ENCODE peak calls at places on chromosomes 16 and 17, in five cellular contexts. Z is Ammon's horn, T is pons, C is GM04504, X is COR-L47. Q is an unnamed sample.

GRCh38 chr16:16045879-16046278 is 96.5 kb downstream of the ABCC1 start:
- DNase-seq in Z (no peak), T (no peak), C (no peak), X (no peak), Q (no peak)

GRCh38 chr17:67629963-67630320 is 87.8 kb upstream of the NOL11 start:
- DNase-seq in Z (no peak), T (peak), C (peak), X (no peak), Q (no peak)

GRCh38 chr17:56602292-56603130 is 9.0 kb downstream of the NOG start:
- DNase-seq in Z (no peak), T (no peak), C (no peak), X (no peak), Q (no peak)

GRCh38 chr16:57556941-57557541 is 14.6 kb downstream of the ADGRG5 start:
- DNase-seq in Z (no peak), T (no peak), C (no peak), X (no peak), Q (no peak)

GRCh38 chr17:2405247-2405926 is 4.5 kb upstream of the MNT start:
- DNase-seq in Z (no peak), T (no peak), C (peak), X (no peak), Q (no peak)

GRCh38 chr16:3054965-3055733 is 8.8 kb downstream of the MMP25 start:
- DNase-seq in Z (no peak), T (no peak), C (no peak), X (no peak), Q (peak)

GRCh38 chr17:69714659-69715058 is 300.2 kb downstream of the MAP2K6 start:
- DNase-seq in Z (no peak), T (no peak), C (no peak), X (no peak), Q (no peak)

GRCh38 chr16:75096730-75097129 is 19.9 kb downstream of the LDHD start:
- DNase-seq in Z (no peak), T (no peak), C (no peak), X (no peak), Q (no peak)

GRCh38 chr17:4007346-4008081 is 43.3 kb upstream of the ATP2A3 start:
- DNase-seq in Z (no peak), T (no peak), C (no peak), X (no peak), Q (no peak)

GRCh38 chr16:66503030-66503429 is 46.9 kb downstream of the TK2 start:
- DNase-seq in Z (peak), T (no peak), C (no peak), X (no peak), Q (no peak)

GRCh38 chr17:4331614-4332013 is 34.9 kb downstream of the UBE2G1 start:
- DNase-seq in Z (no peak), T (no peak), C (no peak), X (no peak), Q (no peak)

GRCh38 chr16:58744497-58744896 is 10.4 kb upstream of the GOT2 start:
- DNase-seq in Z (no peak), T (no peak), C (no peak), X (no peak), Q (no peak)

GRCh38 chr16:4373909-4374742 is 2.5 kb downstream of the VASN start:
- DNase-seq in Z (peak), T (peak), C (peak), X (no peak), Q (no peak)

GRCh38 chr17:20975566-20975965 is 67.2 kb downstream of the USP22 start:
- DNase-seq in Z (no peak), T (no peak), C (no peak), X (no peak), Q (no peak)

GRCh38 chr17:77506371-77506991 is 365.7 kb downstream of the SEC14L1 start:
- DNase-seq in Z (no peak), T (no peak), C (no peak), X (no peak), Q (no peak)

GRCh38 chr16:25575363-25575762 is 116.4 kb upstream of the HS3ST4 start:
- DNase-seq in Z (no peak), T (no peak), C (no peak), X (no peak), Q (no peak)

GRCh38 chr17:10370209-10370608 is 2.6 kb downstream of the MYH13 start:
- DNase-seq in Z (no peak), T (no peak), C (no peak), X (no peak), Q (no peak)

GRCh38 chr17:45411348-45412105 is 21.1 kb downstream of the ARHGAP27 start:
- DNase-seq in Z (no peak), T (no peak), C (no peak), X (no peak), Q (no peak)

GRCh38 chr16:77289331-77289809 is 90.2 kb downstream of the SYCE1L start:
- DNase-seq in Z (no peak), T (no peak), C (peak), X (no peak), Q (no peak)

GRCh38 chr16:4315185-4316102 is at the start of gene GLIS2:
- DNase-seq in Z (no peak), T (no peak), C (peak), X (peak), Q (no peak)

GRCh38 chr17:3535253-3535995 is 22.2 kb downstream of the TRPV3 start:
- DNase-seq in Z (peak), T (peak), C (peak), X (no peak), Q (no peak)

GRCh38 chr16:3769942-3770341 is 52.6 kb upstream of the TRAP1 start:
- DNase-seq in Z (no peak), T (no peak), C (no peak), X (no peak), Q (no peak)

GRCh38 chr17:64269687-64270649 is 6.9 kb upstream of the TEX2 start:
- DNase-seq in Z (peak), T (no peak), C (no peak), X (no peak), Q (no peak)

GRCh38 chr17:82876602-82877391 is 37.0 kb upstream of the ZNF750 start:
- DNase-seq in Z (peak), T (peak), C (peak), X (no peak), Q (no peak)